ENCODE peak calls at places on chromosomes 4 and X, in five cellular contexts. One of them, this sample, is unnamed.

GRCh38 chr4:128831526-128832252 is 22.2 kb downstream of the JADE1 start:
- DNase-seq in AG08395: no peak
- DNase-seq in astrocyte of the spinal cord: peak; percentile 75
- DNase-seq in fibroblast of lung: peak; percentile 43
- DNase-seq in stimulated activated CD4-positive, alpha-beta T cell treated with anti-CD3 and anti-CD28 coated beads, Interleukin-1b, Interleukin-23, amount 100 ng/mL, for 48 hours: no peak
- DNase-seq in this sample: peak; percentile 71

GRCh38 chr4:55180980-55181379 is 55.6 kb upstream of the KDR start:
- DNase-seq in AG08395: no peak
- DNase-seq in astrocyte of the spinal cord: peak; percentile 40
- DNase-seq in fibroblast of lung: no peak
- DNase-seq in stimulated activated CD4-positive, alpha-beta T cell treated with anti-CD3 and anti-CD28 coated beads, Interleukin-1b, Interleukin-23, amount 100 ng/mL, for 48 hours: no peak
- DNase-seq in this sample: peak; percentile 33

GRCh38 chr4:37591349-37591748 is 94.8 kb downstream of the RELL1 start:
- DNase-seq in AG08395: no peak
- DNase-seq in astrocyte of the spinal cord: no peak
- DNase-seq in fibroblast of lung: no peak
- DNase-seq in stimulated activated CD4-positive, alpha-beta T cell treated with anti-CD3 and anti-CD28 coated beads, Interleukin-1b, Interleukin-23, amount 100 ng/mL, for 48 hours: no peak
- DNase-seq in this sample: no peak

GRCh38 chr4:98468744-98469143 is 189.7 kb downstream of the TSPAN5 start:
- DNase-seq in AG08395: peak; percentile 55
- DNase-seq in astrocyte of the spinal cord: peak; percentile 69
- DNase-seq in fibroblast of lung: peak; percentile 34
- DNase-seq in stimulated activated CD4-positive, alpha-beta T cell treated with anti-CD3 and anti-CD28 coated beads, Interleukin-1b, Interleukin-23, amount 100 ng/mL, for 48 hours: no peak
- DNase-seq in this sample: no peak

GRCh38 chr4:72486991-72487390 is 82.0 kb downstream of the ADAMTS3 start:
- DNase-seq in AG08395: no peak
- DNase-seq in astrocyte of the spinal cord: no peak
- DNase-seq in fibroblast of lung: no peak
- DNase-seq in stimulated activated CD4-positive, alpha-beta T cell treated with anti-CD3 and anti-CD28 coated beads, Interleukin-1b, Interleukin-23, amount 100 ng/mL, for 48 hours: no peak
- DNase-seq in this sample: no peak

GRCh38 chrX:47285762-47286320 is 53.0 kb downstream of the USP11 start:
- DNase-seq in AG08395: peak; percentile 26
- DNase-seq in astrocyte of the spinal cord: no peak
- DNase-seq in fibroblast of lung: peak; percentile 0
- DNase-seq in stimulated activated CD4-positive, alpha-beta T cell treated with anti-CD3 and anti-CD28 coated beads, Interleukin-1b, Interleukin-23, amount 100 ng/mL, for 48 hours: no peak
- DNase-seq in this sample: no peak

GRCh38 chrX:123320622-123321021 is 136.5 kb downstream of the GRIA3 start:
- DNase-seq in AG08395: no peak
- DNase-seq in astrocyte of the spinal cord: no peak
- DNase-seq in fibroblast of lung: no peak
- DNase-seq in stimulated activated CD4-positive, alpha-beta T cell treated with anti-CD3 and anti-CD28 coated beads, Interleukin-1b, Interleukin-23, amount 100 ng/mL, for 48 hours: no peak
- DNase-seq in this sample: no peak

GRCh38 chr4:42483426-42484379 is 86.4 kb downstream of the SHISA3 start:
- DNase-seq in AG08395: no peak
- DNase-seq in astrocyte of the spinal cord: no peak
- DNase-seq in fibroblast of lung: peak; percentile 54
- DNase-seq in stimulated activated CD4-positive, alpha-beta T cell treated with anti-CD3 and anti-CD28 coated beads, Interleukin-1b, Interleukin-23, amount 100 ng/mL, for 48 hours: no peak
- DNase-seq in this sample: no peak

GRCh38 chr4:184514121-184514988 is 40.0 kb upstream of the IRF2 start:
- DNase-seq in AG08395: peak; percentile 96
- DNase-seq in astrocyte of the spinal cord: peak; percentile 86
- DNase-seq in fibroblast of lung: peak; percentile 95
- DNase-seq in stimulated activated CD4-positive, alpha-beta T cell treated with anti-CD3 and anti-CD28 coated beads, Interleukin-1b, Interleukin-23, amount 100 ng/mL, for 48 hours: peak; percentile 88
- DNase-seq in this sample: peak; percentile 85

This sample was measured in mesenchymal stem cell.